ENCODE peak calls at places on chromosomes 3 and 15, in eight cellular contexts. P is NB4, I is BE2C, B is HCT116, S is fibroblast of mammary gland, X is heart right ventricle, H is fibroblast of the aortic adventitia, V is cardiac fibroblast. C is an unnamed sample.

GRCh38 chr3:152909180-152909883 is 74.4 kb downstream of the P2RY1 start:
- DNase-seq in H (peak), B (no peak), I (no peak), V (peak), P (peak), X (no peak), S (peak), C (no peak)

GRCh38 chr3:122331886-122332285 is 6.8 kb downstream of the CSTA start:
- DNase-seq in H (no peak), S (no peak), B (no peak), V (no peak), I (no peak), P (no peak), X (no peak), C (no peak)

GRCh38 chr15:92638291-92638708 is 17.3 kb downstream of the FAM174B start:
- DNase-seq in S (no peak), P (no peak), I (no peak), B (no peak), X (no peak), H (no peak), V (no peak), C (no peak)

GRCh38 chr3:53226841-53227407 is 28.9 kb downstream of the TKT start:
- DNase-seq in V (no peak), B (no peak), H (no peak), S (no peak), I (no peak), X (no peak), P (no peak), C (no peak)

GRCh38 chr3:165339753-165340152 is 143.6 kb upstream of the SLITRK3 start:
- DNase-seq in X (no peak), V (peak), H (peak), S (peak), B (peak), I (peak), P (no peak), C (no peak)

GRCh38 chr3:72346526-72346926 is 501.7 kb downstream of the SHQ1 start:
- DNase-seq in V (peak), X (no peak), B (no peak), P (peak), S (peak), I (no peak), H (peak), C (peak)

GRCh38 chr3:60125686-60126085 is 1075.9 kb upstream of the CFAP20DC start:
- DNase-seq in V (no peak), I (no peak), H (no peak), S (no peak), X (no peak), B (no peak), P (no peak), C (no peak)

GRCh38 chr15:34879112-34879511 is 83.8 kb upstream of the ACTC1 start:
- DNase-seq in H (no peak), B (no peak), X (no peak), I (no peak), S (no peak), P (no peak), V (no peak), C (no peak)

GRCh38 chr3:176896640-176897039 is 300.6 kb downstream of the TBL1XR1 start:
- DNase-seq in H (no peak), X (no peak), P (no peak), B (no peak), I (no peak), S (no peak), V (no peak), C (no peak)

GRCh38 chr3:141858312-141858711 is 18.1 kb upstream of the ATP1B3 start:
- DNase-seq in S (peak), X (no peak), P (no peak), V (no peak), B (no peak), H (no peak), I (no peak), C (no peak)

GRCh38 chr3:192816274-192816853 is 89.0 kb upstream of the FGF12 start:
- DNase-seq in H (peak), B (peak), P (peak), V (peak), I (no peak), X (no peak), S (peak), C (no peak)

GRCh38 chr3:141680620-141681389 is 57.3 kb upstream of the RNF7 start:
- DNase-seq in S (peak), P (peak), V (peak), X (peak), H (peak), I (peak), B (no peak), C (no peak)

GRCh38 chr15:63874616-63875015 is 40.9 kb upstream of the HERC1 start:
- DNase-seq in I (no peak), S (no peak), B (no peak), X (no peak), P (no peak), H (no peak), V (no peak), C (no peak)

GRCh38 chr15:39358441-39359041 is 222.3 kb upstream of the THBS1 start:
- DNase-seq in H (peak), I (no peak), V (peak), P (no peak), B (no peak), X (no peak), S (peak), C (peak)

GRCh38 chr15:69529141-69529540 is 76.5 kb downstream of the RPLP1 start:
- DNase-seq in H (no peak), S (no peak), B (no peak), I (no peak), P (no peak), V (no peak), X (no peak), C (no peak)

GRCh38 chr15:72785452-72786243 is 2.1 kb upstream of the ADPGK start:
- DNase-seq in S (peak), V (peak), H (no peak), P (peak), I (no peak), X (no peak), B (no peak), C (no peak)

GRCh38 chr15:32990071-32990470 is 204.4 kb downstream of the FMN1 start:
- DNase-seq in S (no peak), H (peak), B (no peak), X (no peak), I (no peak), V (peak), P (no peak), C (no peak)

GRCh38 chr15:28919201-28919627 is 33.4 kb downstream of the APBA2 start:
- DNase-seq in I (no peak), B (no peak), V (no peak), P (peak), H (no peak), X (no peak), S (no peak), C (no peak)

GRCh38 chr15:92453611-92454010 is 59.9 kb downstream of the ST8SIA2 start:
- DNase-seq in I (no peak), P (no peak), B (no peak), H (no peak), V (no peak), X (no peak), S (no peak), C (no peak)

GRCh38 chr15:94351121-94351520 is 119.8 kb downstream of the MCTP2 start:
- DNase-seq in I (no peak), V (no peak), H (no peak), S (no peak), X (no peak), P (no peak), B (no peak), C (no peak)

GRCh38 chr3:45595364-45596154 is 1.0 kb downstream of the LIMD1 start:
- DNase-seq in S (peak), H (peak), P (peak), I (no peak), B (no peak), V (peak), X (peak), C (no peak)

GRCh38 chr3:186909078-186909853 is 21.1 kb upstream of the ST6GAL1 start:
- DNase-seq in H (no peak), V (no peak), P (peak), I (no peak), B (no peak), S (no peak), X (no peak), C (no peak)

GRCh38 chr3:4343258-4343657 is 40.1 kb downstream of the SETMAR start:
- DNase-seq in P (no peak), V (no peak), H (no peak), B (no peak), I (no peak), X (no peak), S (peak), C (no peak)

GRCh38 chr3:16477501-16477900 is 36.0 kb downstream of the RFTN1 start:
- DNase-seq in P (no peak), H (no peak), V (peak), B (no peak), I (no peak), X (no peak), S (peak), C (no peak)

GRCh38 chr15:66698318-66698961 is 3.6 kb upstream of the SMAD6 start:
- DNase-seq in H (peak), P (peak), I (peak), X (peak), V (peak), S (peak), B (peak), C (peak)

GRCh38 chr15:67114846-67115521 is 49.6 kb downstream of the SMAD3 start:
- DNase-seq in V (no peak), I (no peak), P (no peak), H (no peak), S (no peak), X (no peak), B (no peak), C (no peak)

GRCh38 chr15:55829826-55830225 is 86.9 kb upstream of the PRTG start:
- DNase-seq in P (peak), S (no peak), V (no peak), I (no peak), H (no peak), B (no peak), X (no peak), C (no peak)

GRCh38 chr15:46312133-46312740 is 677.4 kb downstream of the SQOR start:
- DNase-seq in I (peak), H (peak), B (peak), P (peak), V (peak), S (peak), X (peak), C (peak)

GRCh38 chr15:66917904-66918448 is 147.4 kb upstream of the SMAD3 start:
- DNase-seq in I (no peak), S (no peak), V (no peak), P (peak), X (no peak), H (no peak), B (no peak), C (no peak)

GRCh38 chr3:178915365-178915764 is 156.2 kb downstream of the ZMAT3 start:
- DNase-seq in B (no peak), S (no peak), V (no peak), X (no peak), I (no peak), P (no peak), H (no peak), C (no peak)

GRCh38 chr3:150091626-150092025 is 120.9 kb upstream of the PFN2 start:
- DNase-seq in H (no peak), P (no peak), I (no peak), V (no peak), S (no peak), B (no peak), X (no peak), C (no peak)
- H3K4me3 ChIP-seq in H (no peak), P (no peak), I (no peak), V (no peak), S (no peak), B (no peak), X (no peak), C (no peak)

GRCh38 chr15:24772709-24773373 is 97.3 kb downstream of the NPAP1 start:
- DNase-seq in S (peak), V (peak), H (peak), P (no peak), B (no peak), X (peak), I (peak), C (peak)

GRCh38 chr15:24777307-24777706 is 101.7 kb downstream of the NPAP1 start:
- DNase-seq in I (no peak), V (no peak), H (no peak), B (no peak), S (no peak), P (no peak), X (no peak), C (no peak)

GRCh38 chr15:24766511-24767133 is 91.0 kb downstream of the NPAP1 start:
- DNase-seq in B (no peak), X (no peak), H (no peak), V (no peak), I (no peak), S (no peak), P (no peak), C (no peak)

DNA sequence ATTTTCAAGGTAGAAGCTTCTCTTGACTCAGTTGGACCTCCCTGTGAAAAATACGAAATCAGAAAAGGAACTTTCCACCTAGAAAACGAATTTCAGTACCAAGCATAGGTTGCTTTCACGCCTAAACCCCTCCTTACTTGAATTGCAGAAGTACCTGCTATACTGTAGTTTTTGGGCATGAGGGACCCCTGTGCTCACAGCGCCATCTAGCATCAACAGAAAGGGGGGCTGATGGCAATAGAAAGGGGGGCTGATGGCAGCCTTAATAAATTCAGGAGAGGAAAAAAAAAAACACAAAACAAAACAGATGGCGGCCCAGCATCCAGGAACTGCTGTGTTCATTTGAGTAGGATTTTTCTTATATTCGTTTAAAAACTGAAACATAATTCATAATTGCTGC is 96.7 kb downstream of the NPAP1 start:
- DNase-seq in H (no peak), V (no peak), B (no peak), S (no peak), I (no peak), X (no peak), P (peak), C (no peak)
- H3K4me3 ChIP-seq in H (peak), V (peak), B (no peak), S (no peak), I (peak), X (peak), P (no peak), C (peak)

DNA sequence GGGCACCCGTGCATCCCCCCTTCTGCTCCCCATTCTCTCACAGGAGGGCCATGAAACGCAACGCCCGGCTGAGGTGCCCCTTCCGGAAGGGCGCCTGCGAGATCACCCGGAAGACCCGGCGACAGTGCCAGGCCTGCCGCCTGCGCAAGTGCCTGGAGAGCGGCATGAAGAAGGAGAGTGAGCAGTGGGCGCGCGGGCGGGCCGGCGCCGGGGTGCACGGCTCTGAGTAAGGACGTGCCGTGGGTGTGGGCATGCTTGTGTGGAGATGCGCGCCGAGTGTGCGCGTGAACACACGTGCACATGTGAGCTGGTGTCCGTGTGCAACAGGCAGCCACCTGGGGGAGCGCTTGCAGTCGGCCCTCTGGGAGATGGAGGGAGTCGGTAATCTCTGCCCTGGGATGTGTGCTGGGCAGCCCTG is 28.1 kb downstream of the NR1I2 start:
- DNase-seq in S (peak), I (no peak), P (no peak), H (peak), B (no peak), V (peak), X (peak), C (no peak)
- H3K4me3 ChIP-seq in S (peak), I (no peak), P (no peak), H (peak), B (no peak), V (peak), X (peak), C (peak)

DNA sequence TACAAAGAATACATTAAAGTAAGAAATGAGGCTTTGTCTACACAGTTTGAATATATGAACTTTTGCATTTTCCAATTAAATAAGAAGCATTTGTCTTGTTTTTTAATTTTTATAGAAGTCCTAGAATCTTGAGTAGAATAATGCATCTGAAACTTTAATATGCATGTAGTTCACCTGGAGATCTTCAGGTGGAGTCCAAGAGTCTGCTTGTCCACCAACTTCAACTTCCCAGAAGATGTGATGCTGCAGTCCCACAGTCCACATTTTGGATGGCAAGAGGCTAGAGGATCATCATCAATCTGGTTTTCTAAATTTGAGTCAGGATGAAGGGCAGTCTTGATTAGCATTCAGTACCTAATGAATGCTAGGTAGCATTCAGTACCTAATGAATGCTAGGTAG is 357.6 kb upstream of the SOX2 start:
- DNase-seq in H (no peak), V (no peak), B (no peak), X (no peak), I (no peak), S (no peak), P (no peak), C (no peak)
- H3K4me3 ChIP-seq in H (no peak), V (no peak), B (no peak), X (no peak), I (no peak), S (no peak), P (no peak), C (no peak)

DNA sequence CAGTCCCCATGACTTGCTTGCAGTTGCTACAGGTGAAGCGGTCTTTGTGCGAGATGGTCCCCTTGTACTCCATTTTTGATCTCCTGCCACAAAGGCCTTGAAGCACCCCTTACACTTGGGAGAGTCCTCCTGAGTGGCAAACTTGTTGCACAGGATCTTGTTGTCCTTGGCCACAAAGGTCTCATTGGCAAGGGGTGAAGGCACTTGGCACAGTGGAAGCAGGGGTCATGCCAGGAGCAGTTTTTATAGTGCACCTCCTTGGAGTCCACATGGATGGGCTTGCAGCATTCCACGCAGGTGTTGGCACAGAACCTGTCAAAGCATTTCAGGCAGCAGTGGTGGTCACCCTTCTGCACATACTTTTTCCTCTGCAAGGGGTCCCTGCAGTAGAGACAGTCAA is 20.3 kb upstream of the SEC62 start:
- DNase-seq in B (no peak), P (no peak), V (no peak), H (no peak), I (no peak), S (no peak), X (no peak), C (no peak)
- H3K4me3 ChIP-seq in B (no peak), P (no peak), V (no peak), H (no peak), I (no peak), S (no peak), X (no peak), C (no peak)

GRCh38 chr3:132726341-132726823 is 4.2 kb upstream of the NPHP3 start:
- DNase-seq in P (peak), H (peak), S (peak), V (peak), B (no peak), I (no peak), X (no peak), C (no peak)

GRCh38 chr3:132722165-132723023 is at the start of gene NPHP3:
- DNase-seq in I (peak), P (peak), V (peak), B (peak), H (peak), S (peak), X (peak), C (peak)

GRCh38 chr3:132723024-132723462 is 834 bp upstream of the NPHP3 start:
- DNase-seq in V (no peak), P (no peak), I (no peak), B (no peak), X (no peak), H (no peak), S (no peak), C (no peak)

GRCh38 chr3:132721479-132722164 is 587 bp downstream of the NPHP3 start:
- DNase-seq in S (peak), V (peak), P (peak), I (peak), H (peak), B (no peak), X (peak), C (peak)

DNA sequence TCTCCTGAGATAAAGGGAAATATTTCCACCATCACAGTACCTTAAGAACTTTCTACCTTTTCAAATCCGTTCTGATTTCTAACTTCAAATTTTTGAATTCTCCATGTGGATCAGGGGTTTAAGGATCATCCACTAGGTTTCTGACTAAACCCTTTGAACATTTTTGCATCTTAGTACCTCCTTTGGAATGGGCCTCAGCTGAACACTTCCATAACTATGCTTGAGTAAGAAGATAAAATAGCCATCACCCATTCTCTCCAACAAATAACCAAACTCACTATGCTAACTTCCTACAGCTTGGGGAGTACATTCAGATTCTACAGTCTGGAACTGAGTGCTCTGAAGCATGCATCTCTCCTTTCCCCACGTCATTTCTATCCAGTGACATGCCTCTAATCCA is 1.3 kb upstream of the NPHP3 start:
- DNase-seq in B (no peak), P (no peak), S (no peak), V (peak), H (peak), I (no peak), X (no peak), C (no peak)
- H3K4me3 ChIP-seq in B (peak), P (no peak), S (peak), V (no peak), H (peak), I (no peak), X (peak), C (no peak)

C was measured in uterus.